ENCODE peak calls at places on chromosomes 11 and 22, in eight cellular contexts. J is cardiac muscle cell, C is heart left ventricle, I is stomach, M is GM12878, L is PC-3, Q is PC-9, S is left lung. R is an unnamed sample.

GRCh38 chr11:104476454-104476853 is 312.5 kb upstream of the PDGFD start:
- DNase-seq in J (no peak), C (no peak), I (no peak), M (no peak), L (no peak), Q (no peak), S (no peak), R (no peak)

GRCh38 chr22:50713571-50714056 is 24.4 kb upstream of the ACR start:
- DNase-seq in J (no peak), C (peak; percentile 44), I (no peak), M (no peak), L (no peak), Q (no peak), S (no peak), R (no peak)

GRCh38 chr11:100578966-100579365 is 108.1 kb upstream of the ARHGAP42 start:
- DNase-seq in J (no peak), C (no peak), I (no peak), M (no peak), L (peak; percentile 79), Q (peak; percentile 64), S (no peak), R (no peak)

GRCh38 chr11:111814567-111814966 is 48.4 kb upstream of the PPP2R1B start:
- DNase-seq in J (no peak), C (no peak), I (no peak), M (no peak), L (no peak), Q (no peak), S (no peak), R (no peak)

GRCh38 chr11:64233913-64234839 is at the start of gene VEGFB:
- DNase-seq in J (peak; percentile 81), C (peak; percentile 90), I (peak; percentile 81), M (no peak), L (peak; percentile 69), Q (peak; percentile 87), S (peak; percentile 84), R (peak; percentile 65)

GRCh38 chr22:40247976-40248375 is 70.3 kb downstream of the TNRC6B start:
- DNase-seq in J (no peak), C (no peak), I (no peak), M (no peak), L (no peak), Q (no peak), S (no peak), R (no peak)

GRCh38 chr11:113817162-113817561 is 37.6 kb downstream of the CLDN25 start:
- DNase-seq in J (no peak), C (no peak), I (no peak), M (no peak), L (no peak), Q (no peak), S (no peak), R (no peak)

GRCh38 chr11:61507962-61508824 is at the start of gene LRRC10B:
- DNase-seq in J (peak; percentile 80), C (no peak), I (no peak), M (no peak), L (no peak), Q (peak; percentile 58), S (peak; percentile 45), R (no peak)

GRCh38 chr11:60910711-60911366 is 3.1 kb upstream of the TMEM109 start:
- DNase-seq in J (no peak), C (no peak), I (no peak), M (no peak), L (no peak), Q (no peak), S (no peak), R (no peak)

GRCh38 chr11:32092581-32093170 is 1.8 kb downstream of the RCN1 start:
- DNase-seq in J (no peak), C (no peak), I (no peak), M (no peak), L (no peak), Q (no peak), S (no peak), R (no peak)

GRCh38 chr11:17595526-17596309 is 48.7 kb downstream of the OTOG start:
- DNase-seq in J (no peak), C (no peak), I (peak; percentile 20), M (no peak), L (no peak), Q (no peak), S (no peak), R (no peak)

GRCh38 chr11:45155058-45155551 is 8.7 kb downstream of the PRDM11 start:
- DNase-seq in J (no peak), C (no peak), I (peak; percentile 19), M (no peak), L (no peak), Q (no peak), S (no peak), R (no peak)

GRCh38 chr11:15941206-15941770 is 415.1 kb downstream of the SOX6 start:
- DNase-seq in J (peak; percentile 6), C (no peak), I (no peak), M (no peak), L (no peak), Q (no peak), S (no peak), R (no peak)

GRCh38 chr11:91860661-91861060 is 364.0 kb upstream of the FAT3 start:
- DNase-seq in J (no peak), C (no peak), I (no peak), M (no peak), L (no peak), Q (no peak), S (no peak), R (no peak)

GRCh38 chr11:2820976-2821375 is 64.6 kb downstream of the CDKN1C start:
- DNase-seq in J (no peak), C (peak; percentile 61), I (no peak), M (no peak), L (no peak), Q (no peak), S (no peak), R (no peak)

GRCh38 chr11:68503792-68504191 is 43.2 kb downstream of the PPP6R3 start:
- DNase-seq in J (no peak), C (no peak), I (no peak), M (no peak), L (no peak), Q (no peak), S (peak; percentile 54), R (no peak)

DNA sequence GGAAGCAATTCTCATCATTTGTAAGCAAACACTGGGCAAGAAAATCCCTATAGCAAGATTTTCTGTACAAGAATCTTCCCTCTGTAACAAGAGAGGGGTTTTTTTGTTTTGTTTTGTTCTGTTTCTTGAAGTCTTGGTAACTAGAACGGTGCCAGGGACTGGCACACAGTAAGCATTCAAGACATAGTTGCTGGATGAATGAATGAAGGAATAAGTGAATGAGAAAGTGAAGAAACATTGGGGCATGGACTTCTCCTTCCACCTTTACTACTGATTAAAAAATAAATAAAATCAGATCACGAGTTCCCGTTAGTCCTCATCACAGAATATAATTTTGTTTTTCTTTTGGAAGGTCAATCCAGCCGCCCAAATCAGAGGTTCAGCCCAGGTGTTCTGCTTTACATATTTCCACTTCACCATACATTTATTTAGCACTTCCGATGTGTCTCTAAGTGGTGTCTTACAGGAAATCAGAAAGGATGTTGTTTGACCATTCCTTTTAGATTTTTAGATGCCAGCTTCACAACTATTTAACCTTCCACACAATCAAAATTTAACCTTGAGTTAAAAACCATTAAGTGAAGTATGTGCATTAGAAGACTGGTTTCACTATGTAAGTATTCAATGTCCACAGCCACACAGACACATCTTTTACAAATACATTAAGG is 281.2 kb downstream of the CADM1 start:
- DNase-seq in J (no peak), C (no peak), I (no peak), M (peak; percentile 33), L (no peak), Q (no peak), S (no peak), R (no peak)
- H3K4me3 ChIP-seq in J (no peak overlapping the region), C (no peak overlapping the region), I (no peak overlapping the region), M (peak overlapping the region; percentile 36), L (no peak overlapping the region), Q (no peak overlapping the region), S (no peak overlapping the region), R (no peak overlapping the region)

DNA sequence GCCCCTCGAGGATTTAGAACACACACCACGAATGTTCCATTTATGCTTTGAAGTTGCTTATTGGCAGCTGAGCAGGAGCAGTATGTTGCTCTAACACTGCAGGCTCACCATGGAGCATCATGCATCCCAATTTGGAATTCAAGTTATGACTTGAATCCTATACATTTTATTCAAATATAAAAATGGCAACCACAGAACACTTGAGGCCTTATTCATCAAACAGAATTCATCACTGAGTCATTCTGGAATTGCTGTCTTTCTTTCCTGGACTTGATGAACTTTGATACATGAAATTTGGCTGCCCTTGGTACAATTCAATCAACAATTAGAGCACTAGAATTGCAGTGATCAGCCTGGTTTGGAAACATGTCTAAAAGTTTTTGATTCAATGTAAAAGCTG is 24.5 kb upstream of the BLID start:
- DNase-seq in J (no peak), C (no peak), I (no peak), M (no peak), L (peak; percentile 93), Q (no peak), S (no peak), R (no peak)
- H3K4me1 ChIP-seq in J (no peaks in the 10 kb centered on the region), C (peaks cover 23% of the 10 kb centered on the region), I (peaks cover 42% of the 10 kb centered on the region), M (no peaks in the 10 kb centered on the region), L (peaks cover 98% of the 10 kb centered on the region), Q (peaks cover 55% of the 10 kb centered on the region), S (peaks cover 3% of the 10 kb centered on the region), R (peaks cover 6% of the 10 kb centered on the region)

DNA sequence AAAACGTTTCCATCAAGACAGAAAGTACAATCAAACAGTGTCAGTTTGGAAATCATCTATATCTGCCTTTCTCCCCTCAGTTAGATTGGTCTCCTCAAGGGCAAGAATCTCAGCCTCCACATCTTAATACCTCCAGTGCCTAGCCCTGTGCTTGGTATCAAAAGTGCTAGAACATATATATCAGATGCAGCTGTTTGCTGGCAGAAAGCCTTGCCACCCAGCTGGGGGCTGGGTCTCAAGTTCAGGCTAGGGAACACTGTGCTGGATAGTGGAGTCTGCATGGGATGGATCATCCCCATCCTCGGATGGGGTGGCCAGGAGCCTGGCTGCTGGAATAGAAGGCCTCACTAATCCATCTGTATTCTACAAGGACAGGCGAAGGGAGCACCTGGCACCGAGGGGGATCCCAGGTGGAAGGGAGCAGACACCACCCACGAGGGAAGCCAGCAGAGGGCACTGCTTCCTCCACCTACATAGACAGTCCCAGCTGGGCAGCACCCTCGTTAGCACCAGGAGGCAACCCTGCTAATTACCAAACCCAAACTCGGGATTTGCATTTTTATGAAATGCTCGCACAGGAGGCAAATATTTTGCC is 602.2 kb downstream of the BUD13 start:
- DNase-seq in J (no peak), C (no peak), I (no peak), M (no peak), L (no peak), Q (no peak), S (no peak), R (no peak)
- TF ChIP-seq CTCF in J (no peak), C (no peak), I (no peak), M (peak; percentile 32), L (peak; percentile 35), Q (no peak), S (no peak), R (no peak)

GRCh38 chr22:46171940-46172339 is 21.6 kb downstream of the PPARA start:
- DNase-seq in J (no peak), C (no peak), I (no peak), M (no peak), L (peak; percentile 86), Q (peak; percentile 71), S (no peak), R (no peak)
- H3K4me3 ChIP-seq in J (no peak overlapping the region), C (no peak overlapping the region), I (no peak overlapping the region), M (no peak overlapping the region), L (no peak overlapping the region), Q (peak overlapping the region; percentile 11), S (no peak overlapping the region), R (no peak overlapping the region)